ENCODE peak calls at places on chromosomes 6 and 20, in ten cellular contexts. One of them, this sample, is unnamed.

GRCh38 chr6:36625161-36625919 is 31.2 kb downstream of the SRSF3 start:
- DNase-seq in fibroblast of the aortic adventitia: peak
- DNase-seq in NCI-H2029: peak
- DNase-seq in lower leg skin: peak
- DNase-seq in memory B cell: no peak
- DNase-seq in PC-3: peak
- DNase-seq in ELR: no peak
- DNase-seq in NCI-H1417: peak
- DNase-seq in mucosa of gallbladder: no peak
- DNase-seq in NCI-H748 treated with DMSO at 0.1 percent for 48 hours: no peak
- DNase-seq in this sample: peak

GRCh38 chr6:41408576-41408975 is 73.2 kb downstream of the NCR2 start:
- DNase-seq in ELR: no peak
- DNase-seq in memory B cell: no peak
- DNase-seq in lower leg skin: no peak
- DNase-seq in NCI-H2029: no peak
- DNase-seq in NCI-H748 treated with DMSO at 0.1 percent for 48 hours: no peak
- DNase-seq in NCI-H1417: no peak
- DNase-seq in fibroblast of the aortic adventitia: no peak
- DNase-seq in PC-3: no peak
- DNase-seq in mucosa of gallbladder: no peak
- DNase-seq in this sample: no peak

GRCh38 chr6:53142810-53143209 is 5.8 kb downstream of the GCM1 start:
- DNase-seq in memory B cell: no peak
- DNase-seq in NCI-H748 treated with DMSO at 0.1 percent for 48 hours: no peak
- DNase-seq in lower leg skin: no peak
- DNase-seq in NCI-H1417: no peak
- DNase-seq in PC-3: no peak
- DNase-seq in mucosa of gallbladder: no peak
- DNase-seq in NCI-H2029: no peak
- DNase-seq in ELR: no peak
- DNase-seq in fibroblast of the aortic adventitia: no peak
- DNase-seq in this sample: no peak

GRCh38 chr20:53940883-53941546 is 129.4 kb downstream of the BCAS1 start:
- DNase-seq in NCI-H1417: no peak
- DNase-seq in memory B cell: no peak
- DNase-seq in fibroblast of the aortic adventitia: peak
- DNase-seq in ELR: peak
- DNase-seq in PC-3: peak
- DNase-seq in NCI-H2029: no peak
- DNase-seq in lower leg skin: no peak
- DNase-seq in NCI-H748 treated with DMSO at 0.1 percent for 48 hours: no peak
- DNase-seq in mucosa of gallbladder: no peak
- DNase-seq in this sample: peak

GRCh38 chr6:19024737-19025136 is 637.6 kb downstream of the RNF144B start:
- DNase-seq in NCI-H2029: peak
- DNase-seq in lower leg skin: no peak
- DNase-seq in NCI-H1417: peak
- DNase-seq in mucosa of gallbladder: no peak
- DNase-seq in NCI-H748 treated with DMSO at 0.1 percent for 48 hours: peak
- DNase-seq in memory B cell: no peak
- DNase-seq in PC-3: peak
- DNase-seq in fibroblast of the aortic adventitia: peak
- DNase-seq in ELR: peak
- DNase-seq in this sample: peak

GRCh38 chr6:129368076-129368475 is 341.9 kb downstream of the ARHGAP18 start:
- DNase-seq in NCI-H748 treated with DMSO at 0.1 percent for 48 hours: no peak
- DNase-seq in NCI-H2029: no peak
- DNase-seq in PC-3: no peak
- DNase-seq in fibroblast of the aortic adventitia: no peak
- DNase-seq in memory B cell: no peak
- DNase-seq in mucosa of gallbladder: no peak
- DNase-seq in lower leg skin: no peak
- DNase-seq in NCI-H1417: no peak
- DNase-seq in ELR: no peak
- DNase-seq in this sample: no peak

GRCh38 chr6:46921731-46922130 is at the start of gene ADGRF5:
- DNase-seq in mucosa of gallbladder: no peak
- DNase-seq in lower leg skin: no peak
- DNase-seq in PC-3: no peak
- DNase-seq in memory B cell: no peak
- DNase-seq in NCI-H2029: no peak
- DNase-seq in fibroblast of the aortic adventitia: no peak
- DNase-seq in ELR: no peak
- DNase-seq in NCI-H748 treated with DMSO at 0.1 percent for 48 hours: no peak
- DNase-seq in NCI-H1417: no peak
- DNase-seq in this sample: no peak

GRCh38 chr6:100801036-100801435 is 80.1 kb downstream of the ASCC3 start:
- DNase-seq in mucosa of gallbladder: no peak
- DNase-seq in PC-3: peak
- DNase-seq in lower leg skin: no peak
- DNase-seq in ELR: no peak
- DNase-seq in memory B cell: no peak
- DNase-seq in NCI-H1417: no peak
- DNase-seq in NCI-H748 treated with DMSO at 0.1 percent for 48 hours: no peak
- DNase-seq in fibroblast of the aortic adventitia: no peak
- DNase-seq in NCI-H2029: no peak
- DNase-seq in this sample: no peak

GRCh38 chr6:131159578-131159977 is 24.3 kb downstream of the AKAP7 start:
- DNase-seq in lower leg skin: no peak
- DNase-seq in NCI-H1417: no peak
- DNase-seq in memory B cell: no peak
- DNase-seq in PC-3: peak
- DNase-seq in NCI-H2029: no peak
- DNase-seq in ELR: peak
- DNase-seq in mucosa of gallbladder: no peak
- DNase-seq in fibroblast of the aortic adventitia: peak
- DNase-seq in NCI-H748 treated with DMSO at 0.1 percent for 48 hours: no peak
- DNase-seq in this sample: no peak

GRCh38 chr6:43708857-43709653 is 21.5 kb upstream of the MRPS18A start:
- DNase-seq in memory B cell: no peak
- DNase-seq in mucosa of gallbladder: no peak
- DNase-seq in NCI-H748 treated with DMSO at 0.1 percent for 48 hours: no peak
- DNase-seq in ELR: peak
- DNase-seq in PC-3: no peak
- DNase-seq in lower leg skin: no peak
- DNase-seq in NCI-H1417: no peak
- DNase-seq in NCI-H2029: no peak
- DNase-seq in fibroblast of the aortic adventitia: peak
- DNase-seq in this sample: peak

GRCh38 chr6:64000873-64001497 is 365.4 kb downstream of the PHF3 start:
- DNase-seq in memory B cell: no peak
- DNase-seq in lower leg skin: no peak
- DNase-seq in NCI-H2029: no peak
- DNase-seq in mucosa of gallbladder: no peak
- DNase-seq in ELR: no peak
- DNase-seq in NCI-H748 treated with DMSO at 0.1 percent for 48 hours: no peak
- DNase-seq in NCI-H1417: no peak
- DNase-seq in fibroblast of the aortic adventitia: no peak
- DNase-seq in PC-3: no peak
- DNase-seq in this sample: no peak

GRCh38 chr6:161161889-161162624 is 111.8 kb downstream of the AGPAT4 start:
- DNase-seq in fibroblast of the aortic adventitia: peak
- DNase-seq in NCI-H748 treated with DMSO at 0.1 percent for 48 hours: no peak
- DNase-seq in NCI-H1417: no peak
- DNase-seq in PC-3: no peak
- DNase-seq in lower leg skin: no peak
- DNase-seq in ELR: no peak
- DNase-seq in memory B cell: no peak
- DNase-seq in NCI-H2029: peak
- DNase-seq in mucosa of gallbladder: no peak
- DNase-seq in this sample: peak

GRCh38 chr20:62027116-62027515 is 38.6 kb downstream of the TAF4 start:
- DNase-seq in ELR: peak
- DNase-seq in fibroblast of the aortic adventitia: peak
- DNase-seq in lower leg skin: no peak
- DNase-seq in PC-3: no peak
- DNase-seq in mucosa of gallbladder: no peak
- DNase-seq in NCI-H1417: no peak
- DNase-seq in memory B cell: no peak
- DNase-seq in NCI-H2029: no peak
- DNase-seq in NCI-H748 treated with DMSO at 0.1 percent for 48 hours: no peak
- DNase-seq in this sample: no peak

GRCh38 chr20:22430154-22430745 is 154.1 kb downstream of the FOXA2 start:
- DNase-seq in mucosa of gallbladder: no peak
- DNase-seq in PC-3: peak
- DNase-seq in fibroblast of the aortic adventitia: no peak
- DNase-seq in NCI-H1417: peak
- DNase-seq in NCI-H2029: no peak
- DNase-seq in lower leg skin: no peak
- DNase-seq in memory B cell: no peak
- DNase-seq in ELR: no peak
- DNase-seq in NCI-H748 treated with DMSO at 0.1 percent for 48 hours: peak
- DNase-seq in this sample: no peak

This sample was measured in fibroblast of gingiva.